ENCODE peak calls at places on chromosome 13, in five cellular contexts. Q, D, E, R and P are unnamed samples.

GRCh38 chr13:99962242-99962641 is 9.3 kb downstream of the ZIC5 start:
- DNase-seq in Q (no peak), D (no peak), E (no peak), R (no peak), P (no peak)

GRCh38 chr13:91154954-91155353 is 192.5 kb upstream of the MIR17HG start:
- DNase-seq in Q (no peak), D (no peak), E (no peak), R (no peak), P (no peak)

GRCh38 chr13:50457430-50458393 is 385.8 kb downstream of the DLEU7 start:
- DNase-seq in Q (no peak), D (no peak), E (peak; percentile 12), R (no peak), P (peak; percentile 24)

GRCh38 chr13:34179481-34179880 is 361.5 kb downstream of the RFC3 start:
- DNase-seq in Q (no peak), D (no peak), E (no peak), R (no peak), P (no peak)

GRCh38 chr13:27374650-27375049 is 49.8 kb upstream of the GTF3A start:
- DNase-seq in Q (peak; percentile 73), D (peak; percentile 85), E (no peak), R (peak; percentile 70), P (no peak)

GRCh38 chr13:74794582-74794981 is 660.4 kb upstream of the KLF12 start:
- DNase-seq in Q (no peak), D (no peak), E (no peak), R (no peak), P (no peak)

GRCh38 chr13:43786766-43787517 is at the start of gene ENOX1:
- DNase-seq in Q (peak; percentile 78), D (peak; percentile 22), E (no peak), R (peak; percentile 30), P (peak; percentile 85)

GRCh38 chr13:74574964-74575728 is 440.9 kb upstream of the KLF12 start:
- DNase-seq in Q (no peak), D (no peak), E (no peak), R (no peak), P (no peak)

GRCh38 chr13:70668983-70669382 is 560.7 kb upstream of the KLHL1 start:
- DNase-seq in Q (no peak), D (no peak), E (no peak), R (no peak), P (no peak)

GRCh38 chr13:53781941-53782340 is 753.3 kb downstream of the OLFM4 start:
- DNase-seq in Q (no peak), D (no peak), E (no peak), R (no peak), P (no peak)

GRCh38 chr13:46317120-46317519 is 69.9 kb downstream of the RUBCNL start:
- DNase-seq in Q (no peak), D (no peak), E (no peak), R (no peak), P (no peak)
- TF ChIP-seq CTCF in Q (no peak), D (no peak), E (no peak), R (no peak), P (no peak)

GRCh38 chr13:30158774-30159445 is 148.4 kb downstream of the KATNAL1 start:
- DNase-seq in Q (peak; percentile 40), D (no peak), E (no peak), R (peak; percentile 16), P (no peak)
- TF ChIP-seq CTCF in Q (peak; percentile 30), D (no peak), E (peak; percentile 8), R (peak; percentile 29), P (no peak)

GRCh38 chr13:24605923-24606372 is 74.3 kb upstream of the ATP12A start:
- DNase-seq in Q (peak; percentile 44), D (no peak), E (no peak), R (no peak), P (no peak)
- TF ChIP-seq CTCF in Q (peak; percentile 22), D (no peak), E (no peak), R (peak; percentile 45), P (no peak)

DNA sequence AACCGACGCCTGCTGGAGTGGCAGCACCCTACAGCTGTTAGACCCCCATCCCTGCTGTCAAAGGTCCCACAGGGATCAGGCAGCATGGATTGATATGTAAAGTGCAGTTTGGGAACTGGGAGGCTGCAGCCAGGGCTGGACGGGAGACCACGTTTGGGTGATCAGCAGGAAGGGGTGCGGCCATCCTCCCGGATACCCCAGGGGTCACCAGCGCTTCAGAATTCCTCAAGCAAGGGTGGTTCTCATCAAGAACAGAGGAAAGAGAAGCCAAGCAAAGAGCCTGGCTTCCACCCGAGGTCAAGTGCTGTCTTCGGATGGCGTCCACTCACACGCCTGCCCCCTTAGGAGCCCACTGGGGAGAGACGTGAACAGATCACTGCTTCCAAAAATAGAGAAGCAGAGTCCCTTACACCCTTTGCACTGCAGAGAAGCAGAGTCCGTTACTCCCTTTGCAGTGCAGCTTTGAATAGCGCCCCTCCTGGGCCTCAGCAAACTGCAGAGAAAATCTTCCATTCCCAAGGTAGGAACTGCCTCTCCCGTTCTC is 35.5 kb downstream of the DHRS12 start:
- DNase-seq in Q (no peak), D (no peak), E (no peak), R (no peak), P (no peak)
- TF ChIP-seq CTCF in Q (no peak), D (no peak), E (no peak), R (no peak), P (no peak)

DNA sequence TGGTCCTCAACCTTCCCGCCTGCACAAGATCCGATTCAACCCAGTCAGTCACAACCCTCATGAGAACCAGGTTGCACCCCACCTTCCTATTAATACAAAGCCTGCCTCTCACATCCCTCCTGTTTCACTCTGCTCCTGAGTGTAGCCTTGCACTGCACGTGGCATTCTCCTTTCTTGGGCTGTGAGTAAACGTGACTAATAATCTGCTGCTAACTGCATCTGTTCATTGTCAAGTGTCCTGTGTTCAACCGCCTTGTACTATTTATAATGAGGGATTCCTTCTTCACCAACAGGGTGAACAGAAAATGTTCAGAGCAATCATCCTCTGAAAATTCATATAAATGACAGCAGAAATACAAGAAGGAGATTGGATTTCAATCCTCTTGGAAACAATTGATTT is 1608.2 kb downstream of the SLITRK5 start:
- DNase-seq in Q (no peak), D (no peak), E (no peak), R (no peak), P (no peak)
- TF ChIP-seq CTCF in Q (no peak), D (no peak), E (no peak), R (no peak), P (no peak)

DNA sequence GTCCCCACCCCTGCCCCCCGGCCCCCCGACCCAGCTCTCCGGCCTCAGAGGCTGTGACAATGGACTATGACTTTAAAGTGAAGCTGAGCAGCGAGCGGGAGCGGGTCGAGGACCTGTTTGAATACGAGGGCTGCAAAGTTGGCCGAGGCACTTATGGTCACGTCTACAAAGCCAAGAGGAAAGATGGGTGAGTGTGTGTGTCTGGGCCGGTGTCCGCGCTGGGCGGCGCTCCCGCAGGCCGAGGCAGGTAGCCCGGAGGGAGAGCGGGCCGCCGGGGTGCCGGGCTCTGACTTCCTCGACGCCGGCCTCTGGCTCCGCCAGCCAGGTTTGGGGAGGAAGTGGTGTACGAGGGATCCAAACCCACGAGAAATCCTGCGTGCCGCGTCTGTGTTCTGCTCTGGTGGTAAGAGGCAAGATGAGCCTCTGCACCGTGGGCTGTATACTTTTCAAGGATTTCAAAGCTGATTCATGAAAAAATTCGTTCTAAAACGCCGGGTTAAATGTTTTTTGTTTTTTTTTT is 714 bp downstream of the CDK8 start:
- DNase-seq in Q (peak; percentile 69), D (peak; percentile 65), E (peak; percentile 10), R (peak; percentile 66), P (peak; percentile 89)
- TF ChIP-seq CTCF in Q (no peak), D (no peak), E (no peak), R (no peak), P (no peak)

DNA sequence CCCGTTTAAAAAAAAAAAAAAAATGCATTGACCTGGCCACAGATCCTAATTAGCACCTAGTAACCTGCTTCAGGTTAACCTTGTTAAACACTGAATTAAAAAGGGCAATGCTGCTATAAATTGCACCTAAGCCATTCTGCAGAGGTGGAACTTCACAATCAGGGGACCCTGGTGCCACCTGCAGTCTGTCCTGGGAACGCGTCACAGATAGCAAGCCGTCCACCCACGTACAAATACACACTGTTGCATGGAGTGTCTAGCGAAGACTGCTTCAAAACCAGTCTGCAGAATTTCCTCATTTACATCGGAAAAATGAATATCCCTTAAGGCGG is 169.3 kb downstream of the COL4A1 start:
- DNase-seq in Q (peak; percentile 69), D (peak; percentile 36), E (no peak), R (peak; percentile 58), P (peak; percentile 18)
- TF ChIP-seq CTCF in Q (peak; percentile 35), D (peak; percentile 18), E (peak; percentile 42), R (no peak), P (no peak)